ENCODE peak calls at places on chromosomes 7 and 10, in eight cellular contexts. X is upper lobe of right lung, K is retinal pigment epithelial cell, J is prostate gland, G is Peyer's patch, C is neural progenitor cell, D is left ventricle myocardium inferior, B is PC-3. Z is an unnamed sample.

GRCh38 chr10:82150123-82150900 is 275.3 kb downstream of the NRG3 start:
- DNase-seq in D (no peak), K (peak; percentile 16), G (no peak), J (no peak), C (peak; percentile 83), X (peak; percentile 72), B (no peak), Z (peak; percentile 95)

GRCh38 chr10:21388541-21389068 is 136.9 kb downstream of the SKIDA1 start:
- DNase-seq in C (peak; percentile 41), J (no peak), G (no peak), K (no peak), X (no peak), B (no peak), D (no peak), Z (no peak)

GRCh38 chr7:127995866-127996215 is 35.4 kb downstream of the LRRC4 start:
- DNase-seq in K (no peak), X (no peak), D (peak; percentile 35), G (no peak), C (no peak), B (no peak), J (no peak), Z (no peak)

GRCh38 chr7:84637568-84638338 is 443.2 kb upstream of the SEMA3A start:
- DNase-seq in X (no peak), K (peak; percentile 81), C (peak; percentile 20), G (no peak), B (peak; percentile 88), D (no peak), J (no peak), Z (no peak)

GRCh38 chr7:109964780-109965179 is 1126.1 kb upstream of the LRRN3 start:
- DNase-seq in C (no peak), X (no peak), B (peak; percentile 85), D (no peak), K (no peak), G (no peak), J (no peak), Z (no peak)

GRCh38 chr10:131946880-131947279 is 34.8 kb downstream of the BNIP3 start:
- DNase-seq in D (no peak), C (no peak), X (peak; percentile 42), G (no peak), K (no peak), B (peak; percentile 60), J (no peak), Z (no peak)

GRCh38 chr7:71637578-71637977 is 505.6 kb downstream of the GALNT17 start:
- DNase-seq in J (no peak), B (no peak), X (no peak), C (no peak), D (no peak), K (no peak), G (no peak), Z (no peak)

GRCh38 chr10:28012990-28013389 is 14.1 kb upstream of the ODAD2 start:
- DNase-seq in C (no peak), G (no peak), X (no peak), K (no peak), J (no peak), D (no peak), B (no peak), Z (no peak)

GRCh38 chr7:102450242-102450641 is 14.4 kb downstream of the ALKBH4 start:
- DNase-seq in K (no peak), J (no peak), D (no peak), B (peak; percentile 51), G (no peak), X (no peak), C (no peak), Z (no peak)

GRCh38 chr10:104937528-104937927 is 296.4 kb downstream of the SORCS3 start:
- DNase-seq in C (no peak), X (no peak), K (peak; percentile 68), B (peak; percentile 78), D (no peak), J (no peak), G (no peak), Z (no peak)

GRCh38 chr10:74081192-74081803 is 69.3 kb downstream of the AP3M1 start:
- DNase-seq in D (no peak), K (no peak), B (peak; percentile 94), X (no peak), J (peak; percentile 16), G (no peak), C (peak; percentile 64), Z (peak; percentile 50)

GRCh38 chr10:124642076-124642710 is 102.0 kb downstream of the FAM53B start:
- DNase-seq in G (no peak), B (no peak), D (peak; percentile 79), K (no peak), J (no peak), X (peak; percentile 85), C (no peak), Z (no peak)

GRCh38 chr7:82615527-82615926 is 171.9 kb upstream of the CACNA2D1 start:
- DNase-seq in J (no peak), C (no peak), K (no peak), D (no peak), X (peak; percentile 68), G (no peak), B (no peak), Z (no peak)

GRCh38 chr7:125830743-125831142 is 901.1 kb upstream of the POT1 start:
- DNase-seq in G (no peak), B (no peak), X (no peak), D (no peak), C (no peak), K (no peak), J (no peak), Z (no peak)

GRCh38 chr7:77685219-77685618 is 11.0 kb upstream of the RSBN1L start:
- DNase-seq in G (no peak), X (no peak), J (peak; percentile 86), K (no peak), B (peak; percentile 67), D (no peak), C (no peak), Z (no peak)

GRCh38 chr10:75660833-75661232 is 229.4 kb downstream of the LRMDA start:
- DNase-seq in G (no peak), J (no peak), D (no peak), B (no peak), X (no peak), C (no peak), K (peak; percentile 44), Z (no peak)

GRCh38 chr10:78371118-78371517 is 337.5 kb downstream of the RPS24 start:
- DNase-seq in C (peak; percentile 68), J (no peak), X (no peak), G (no peak), D (no peak), K (no peak), B (no peak), Z (no peak)

GRCh38 chr10:35735412-35735811 is 93.3 kb upstream of the FZD8 start:
- DNase-seq in J (no peak), C (no peak), G (no peak), K (no peak), B (peak; percentile 64), X (no peak), D (no peak), Z (no peak)

GRCh38 chr10:131946321-131946751 is 35.4 kb downstream of the BNIP3 start:
- DNase-seq in D (no peak), X (peak; percentile 47), G (no peak), J (no peak), B (peak; percentile 87), C (no peak), K (peak; percentile 58), Z (no peak)

GRCh38 chr7:44921607-44922350 is 36.4 kb upstream of the PURB start:
- DNase-seq in B (peak; percentile 78), X (peak; percentile 96), J (peak; percentile 64), D (peak; percentile 90), K (no peak), G (peak; percentile 93), C (peak; percentile 86), Z (peak; percentile 86)
- TF ChIP-seq CTCF in B (peak; percentile 86), X (peak; percentile 91), J (peak; percentile 52), D (peak; percentile 92), K (peak; percentile 86), G (peak; percentile 76), C (peak; percentile 83), Z (peak; percentile 90)

DNA sequence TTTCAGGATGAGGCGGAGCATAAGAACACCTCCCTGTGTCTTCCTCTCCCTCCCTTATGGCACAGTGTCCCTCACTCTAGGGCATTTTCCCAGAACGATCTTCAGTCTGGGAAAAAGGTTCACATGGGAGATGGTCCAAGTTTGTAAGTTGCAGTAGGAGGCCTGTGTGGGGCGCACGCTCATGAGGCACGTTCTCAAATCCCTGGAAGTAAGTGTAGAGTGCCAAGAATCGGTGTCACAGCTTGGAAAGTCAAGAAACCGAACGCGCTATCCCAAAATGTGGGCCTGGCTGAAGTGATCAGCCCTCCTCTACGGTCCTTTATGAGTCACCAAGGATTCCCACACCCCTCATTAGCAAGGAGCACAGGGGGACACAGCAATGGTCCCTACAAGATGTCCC is 23.9 kb upstream of the SMARCD3 start:
- DNase-seq in D (no peak), B (no peak), J (peak; percentile 40), X (no peak), G (no peak), K (no peak), C (no peak), Z (no peak)
- TF ChIP-seq CTCF in D (no peak), B (no peak), J (no peak), X (no peak), G (no peak), K (no peak), C (no peak), Z (no peak)

DNA sequence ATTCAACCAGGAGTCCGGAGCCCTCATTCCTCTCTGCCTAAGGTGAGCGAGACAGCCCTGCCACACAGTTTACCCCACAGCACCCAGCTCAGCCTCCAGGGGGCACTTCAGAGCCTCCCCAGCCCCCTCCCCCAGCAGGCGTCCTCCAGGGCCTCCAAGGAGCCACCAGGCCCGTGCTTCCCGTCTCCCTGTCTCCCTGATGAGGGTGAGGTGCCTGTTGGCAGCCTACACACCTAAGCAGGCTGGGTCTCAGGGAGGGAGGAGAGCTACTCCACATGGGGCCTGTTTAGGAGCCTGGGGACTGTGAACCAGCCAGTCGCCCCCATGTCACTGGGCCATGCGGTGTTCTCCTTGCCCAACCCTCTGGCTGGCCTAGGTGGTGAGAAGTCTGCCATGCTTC is 28.9 kb upstream of the TRIM8 start:
- DNase-seq in K (no peak), D (peak; percentile 16), X (no peak), C (peak; percentile 64), B (no peak), G (no peak), J (no peak), Z (peak; percentile 79)
- TF ChIP-seq CTCF in K (peak; percentile 67), D (peak; percentile 28), X (no peak), C (peak; percentile 61), B (peak; percentile 39), G (no peak), J (no peak), Z (peak; percentile 76)

DNA sequence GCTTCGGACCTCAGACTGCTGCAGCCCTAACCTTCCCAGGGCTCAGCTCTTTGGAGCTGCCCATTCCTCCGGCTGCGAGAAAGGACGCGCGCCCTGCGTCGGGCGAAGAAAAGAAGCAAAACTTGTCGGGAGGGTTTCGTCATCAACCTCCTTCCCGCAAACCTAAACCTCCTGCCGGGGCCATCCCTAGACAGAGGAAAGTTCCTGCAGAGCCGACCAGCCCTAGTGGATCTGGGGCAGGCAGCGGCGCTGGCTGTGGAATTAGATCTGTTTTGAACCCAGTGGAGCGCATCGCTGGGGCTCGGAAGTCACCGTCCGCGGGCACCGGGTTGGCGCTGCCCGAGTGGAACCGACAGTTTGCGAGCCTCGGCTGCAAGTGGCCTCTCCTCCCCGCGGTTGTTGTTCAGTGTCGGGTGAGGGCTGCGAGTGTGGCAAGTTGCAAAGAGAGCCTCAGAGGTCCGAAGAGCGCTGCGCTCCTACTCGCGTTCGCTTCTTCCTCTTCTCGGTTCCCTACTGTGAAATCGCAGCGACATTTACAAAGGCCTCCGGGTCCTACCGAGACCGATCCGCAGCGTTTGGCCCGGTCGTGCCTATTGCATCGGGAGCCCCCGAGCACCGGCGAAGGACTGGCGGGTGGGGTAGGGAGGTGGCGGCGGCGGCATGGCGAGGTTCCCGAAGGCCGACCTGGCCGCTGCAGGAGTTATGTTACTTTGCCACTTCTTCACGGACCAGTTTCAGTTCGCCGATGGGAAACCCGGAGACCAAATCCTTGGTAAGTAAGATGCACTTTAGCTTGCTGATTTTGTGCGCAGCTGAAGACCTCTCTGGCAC is at the start of gene PLXDC2:
- DNase-seq in K (no peak), G (peak; percentile 71), D (peak; percentile 43), B (peak; percentile 9), J (peak; percentile 48), X (peak; percentile 81), C (peak; percentile 78), Z (peak; percentile 51)
- TF ChIP-seq CTCF in K (no peak), G (no peak), D (no peak), B (no peak), J (no peak), X (no peak), C (no peak), Z (no peak)